ENCODE peak calls at places on chromosomes 3 and 15, in four cellular contexts. H is fibroblast of gingiva; Q is CD8-positive, alpha-beta T cell; T is DND-41. U is an unnamed sample.

GRCh38 chr15:35533130-35534110 is 12.5 kb downstream of the DPH6 start:
- DNase-seq in H (peak; percentile 49), Q (no peak), T (no peak), U (peak; percentile 54)

GRCh38 chr15:96341465-96342142 is 11.1 kb downstream of the NR2F2 start:
- DNase-seq in Q (no peak), H (no peak), T (no peak), U (no peak)

GRCh38 chr15:63677778-63678177 is 80.6 kb downstream of the FBXL22 start:
- DNase-seq in H (no peak), Q (no peak), T (no peak), U (no peak)

GRCh38 chr3:133447751-133448477 is 48.1 kb downstream of the BFSP2 start:
- DNase-seq in H (no peak), Q (no peak), T (no peak), U (no peak)

GRCh38 chr15:74134387-74135027 is 4.1 kb downstream of the ISLR2 start:
- DNase-seq in H (peak; percentile 24), Q (no peak), T (no peak), U (peak; percentile 74)

GRCh38 chr3:9402410-9403228 is 5.2 kb downstream of the SETD5 start:
- DNase-seq in Q (no peak), H (no peak), T (no peak), U (peak; percentile 21)

GRCh38 chr3:174094671-174095070 is 697.1 kb downstream of the NLGN1 start:
- DNase-seq in Q (no peak), H (no peak), T (no peak), U (no peak)

GRCh38 chr3:15768421-15769255 is 29.1 kb downstream of the ANKRD28 start:
- DNase-seq in H (peak; percentile 94), T (no peak), Q (no peak), U (peak; percentile 89)

GRCh38 chr3:185640308-185640707 is 54.2 kb downstream of the SENP2 start:
- DNase-seq in H (no peak), T (no peak), Q (no peak), U (no peak)

GRCh38 chr3:112734718-112735350 is 93.9 kb upstream of the CCDC80 start:
- DNase-seq in Q (peak; percentile 64), H (peak; percentile 66), T (peak; percentile 61), U (peak; percentile 78)

GRCh38 chr3:31754575-31755278 is 222.0 kb downstream of the STT3B start:
- DNase-seq in T (no peak), H (no peak), Q (no peak), U (no peak)

GRCh38 chr15:76483018-76483417 is 146.4 kb downstream of the ISL2 start:
- DNase-seq in H (no peak), T (no peak), Q (no peak), U (no peak)

GRCh38 chr3:186583820-186584219 is 13.3 kb downstream of the DNAJB11 start:
- DNase-seq in Q (no peak), T (no peak), H (peak; percentile 41), U (peak; percentile 73)

GRCh38 chr3:48233542-48233941 is 7.4 kb upstream of the ZNF589 start:
- DNase-seq in Q (no peak), H (no peak), T (no peak), U (no peak)

GRCh38 chr3:113245775-113246174 is 34.4 kb downstream of the BOC start:
- DNase-seq in T (no peak), H (peak; percentile 72), Q (no peak), U (peak; percentile 49)

GRCh38 chr3:36063992-36064391 is 316.3 kb upstream of the STAC start:
- DNase-seq in Q (no peak), H (no peak), T (no peak), U (no peak)

GRCh38 chr3:197082871-197083270 is 53.3 kb upstream of the MELTF start:
- DNase-seq in Q (no peak), T (no peak), H (peak; percentile 33), U (peak; percentile 9)

GRCh38 chr3:113241292-113242033 is 30.1 kb downstream of the BOC start:
- DNase-seq in Q (no peak), H (no peak), T (peak; percentile 34), U (no peak)

GRCh38 chr3:30644615-30645014 is 38.2 kb downstream of the TGFBR2 start:
- DNase-seq in Q (peak; percentile 57), T (peak; percentile 66), H (peak; percentile 59), U (peak; percentile 60)

GRCh38 chr3:176562381-176562780 is 634.9 kb downstream of the TBL1XR1 start:
- DNase-seq in Q (no peak), T (no peak), H (no peak), U (no peak)

GRCh38 chr3:159764211-159765024 is 224.2 kb upstream of the IL12A start:
- DNase-seq in Q (no peak), H (peak; percentile 84), T (no peak), U (peak; percentile 82)

GRCh38 chr3:23304424-23304823 is 101.3 kb downstream of the UBE2E2 start:
- DNase-seq in H (peak; percentile 17), Q (no peak), T (no peak), U (no peak)

GRCh38 chr15:74648051-74648622 is 32.5 kb downstream of the CLK3 start:
- DNase-seq in T (no peak), Q (no peak), H (no peak), U (no peak)

GRCh38 chr3:29618395-29619291 is 337.8 kb downstream of the RBMS3 start:
- DNase-seq in T (no peak), H (peak; percentile 43), Q (no peak), U (peak; percentile 31)

GRCh38 chr3:189727898-189728297 is 96.7 kb downstream of the TP63 start:
- DNase-seq in T (no peak), Q (no peak), H (peak; percentile 16), U (peak; percentile 38)

GRCh38 chr3:157111578-157111977 is 48.4 kb downstream of the CCNL1 start:
- DNase-seq in Q (no peak), H (no peak), T (no peak), U (no peak)

GRCh38 chr3:62667714-62668113 is 207.5 kb downstream of the CADPS start:
- DNase-seq in Q (no peak), H (no peak), T (peak; percentile 4), U (no peak)